ENCODE peak calls at places on chromosome 15, in four cellular contexts. G is HepG2, S is A549, B is H1. Q is an unnamed sample.

GRCh38 chr15:55734641-55735040 is 8.3 kb downstream of the PRTG start:
- DNase-seq in S (no peak), G (no peak), B (no peak), Q (no peak)

GRCh38 chr15:71044006-71044405 is 71.3 kb upstream of the THSD4 start:
- DNase-seq in G (no peak), S (no peak), B (no peak), Q (no peak)

GRCh38 chr15:45287400-45287799 is 35.4 kb downstream of the SLC28A2 start:
- DNase-seq in G (no peak), B (no peak), S (no peak), Q (no peak)

GRCh38 chr15:58432421-58432820 is 630 bp downstream of the LIPC start:
- DNase-seq in G (no peak), S (no peak), B (no peak), Q (no peak)

GRCh38 chr15:46293550-46293949 is 658.7 kb downstream of the SQOR start:
- DNase-seq in B (no peak), G (no peak), S (no peak), Q (no peak)

GRCh38 chr15:52579852-52580251 is 11.0 kb upstream of the ARPP19 start:
- DNase-seq in B (no peak), G (no peak), S (no peak), Q (no peak)

GRCh38 chr15:57150066-57150865 is 226.0 kb upstream of the CGNL1 start:
- DNase-seq in B (no peak), S (no peak), G (no peak), Q (no peak)

GRCh38 chr15:76994001-76994400 is 925 bp upstream of the PSTPIP1 start:
- DNase-seq in G (no peak), B (no peak), S (no peak), Q (no peak)

GRCh38 chr15:89599021-89599420 is 23.8 kb downstream of the TICRR start:
- DNase-seq in G (no peak), S (no peak), B (no peak), Q (no peak)

GRCh38 chr15:41022487-41023090 is 69.3 kb downstream of the CHAC1 start:
- DNase-seq in G (peak; percentile 28), B (no peak), S (peak; percentile 31), Q (peak; percentile 43)

GRCh38 chr15:96334017-96334704 is 3.7 kb downstream of the NR2F2 start:
- DNase-seq in G (no peak), B (no peak), S (no peak), Q (no peak)

GRCh38 chr15:83088876-83089275 is 18.6 kb upstream of the TM6SF1 start:
- DNase-seq in S (no peak), B (no peak), G (no peak), Q (no peak)

GRCh38 chr15:97037080-97037479 is 706.6 kb downstream of the NR2F2 start:
- DNase-seq in G (no peak), S (no peak), B (no peak), Q (no peak)

GRCh38 chr15:98484914-98485313 is 163.4 kb upstream of the IGF1R start:
- DNase-seq in B (no peak), G (no peak), S (no peak), Q (no peak)

GRCh38 chr15:29162411-29162810 is 107.2 kb downstream of the NSMCE3 start:
- DNase-seq in S (no peak), G (no peak), B (no peak), Q (no peak)

GRCh38 chr15:63948436-63948835 is 97.8 kb downstream of the DAPK2 start:
- DNase-seq in S (no peak), B (no peak), G (no peak), Q (no peak)

GRCh38 chr15:83379574-83379973 is 67.6 kb upstream of the SH3GL3 start:
- DNase-seq in G (no peak), S (peak; percentile 78), B (no peak), Q (no peak)

GRCh38 chr15:80070840-80071239 is 11.4 kb downstream of the ZFAND6 start:
- DNase-seq in G (peak; percentile 82), B (no peak), S (no peak), Q (no peak)

GRCh38 chr15:54789377-54789776 is 407.4 kb downstream of the RSL24D1 start:
- DNase-seq in S (no peak), B (no peak), G (no peak), Q (no peak)

GRCh38 chr15:77384086-77384485 is 35.8 kb downstream of the PEAK1 start:
- DNase-seq in B (no peak), G (no peak), S (no peak), Q (no peak)

GRCh38 chr15:65525622-65526021 is 4.6 kb upstream of the HACD3 start:
- DNase-seq in S (no peak), G (no peak), B (no peak), Q (no peak)

GRCh38 chr15:76996526-76997401 is 1.8 kb downstream of the PSTPIP1 start:
- DNase-seq in S (no peak), G (no peak), B (no peak), Q (no peak)

GRCh38 chr15:84842781-84843180 is 25.6 kb downstream of the ALPK3 start:
- DNase-seq in G (no peak), B (no peak), S (no peak), Q (no peak)

GRCh38 chr15:38424101-38424552 is 29.8 kb upstream of the FAM98B start:
- DNase-seq in B (no peak), S (no peak), G (no peak), Q (no peak)

GRCh38 chr15:68278345-68279217 is 1.0 kb downstream of the FEM1B start:
- DNase-seq in B (no peak), S (peak; percentile 56), G (peak; percentile 65), Q (no peak)

GRCh38 chr15:51348688-51349087 is 7.2 kb downstream of the GLDN start:
- DNase-seq in B (no peak), S (no peak), G (no peak), Q (no peak)

GRCh38 chr15:90219421-90220141 is 14.2 kb downstream of the CIB1 start:
- DNase-seq in G (no peak), B (no peak), S (peak; percentile 89), Q (peak; percentile 82)

DNA sequence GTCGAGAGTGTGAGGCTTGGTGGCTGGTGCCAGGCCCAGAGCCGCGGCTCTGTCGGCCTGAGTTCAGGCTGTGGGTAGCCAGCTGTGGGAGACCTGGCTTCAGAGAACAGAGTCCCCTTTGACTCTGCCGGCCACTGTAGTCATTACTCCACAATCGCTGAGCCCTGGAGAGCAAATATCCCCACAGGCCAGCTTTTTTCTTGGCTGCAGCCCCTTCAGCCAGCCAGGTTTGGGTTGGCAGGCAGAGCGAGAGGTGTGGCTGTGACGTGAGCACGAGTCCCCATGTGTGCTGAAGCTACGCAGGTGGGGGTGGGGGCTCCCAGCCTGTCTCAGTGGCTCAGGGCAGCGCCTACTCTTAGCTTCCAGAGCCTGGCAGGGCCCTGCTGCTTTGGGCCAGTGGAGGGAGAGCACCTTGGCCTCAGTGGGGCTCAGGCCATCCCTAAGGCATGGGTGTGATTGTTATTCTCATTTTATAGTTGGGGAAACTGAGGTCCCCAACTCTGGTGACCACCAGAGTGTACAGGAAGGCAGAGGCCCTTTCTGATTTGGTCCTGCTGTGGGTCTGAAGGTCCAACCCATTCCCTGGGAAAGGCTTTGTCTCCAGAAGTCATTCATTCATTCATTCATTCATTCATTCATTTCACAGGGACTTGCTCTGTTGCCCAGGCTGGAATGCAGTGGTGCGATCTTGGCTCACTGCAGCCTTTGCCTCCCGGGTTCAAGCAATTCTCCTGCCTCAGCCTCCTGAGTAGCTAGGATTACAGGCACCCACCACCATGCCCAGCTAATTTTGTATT is 45.7 kb upstream of the LCTL start:
- DNase-seq in B (no peak), S (no peak), G (peak; percentile 81), Q (no peak)
- TF ChIP-seq RNF2 in B (no peak), S (no peak), G (no peak), Q (no peak)

GRCh38 chr15:31392761-31393401 is 66.2 kb downstream of the KLF13 start:
- DNase-seq in G (no peak), B (no peak), S (no peak), Q (no peak)

GRCh38 chr15:31393441-31394091 is 66.9 kb downstream of the KLF13 start:
- DNase-seq in B (no peak), S (no peak), G (no peak), Q (no peak)

GRCh38 chr15:31390777-31391486 is 64.3 kb downstream of the KLF13 start:
- DNase-seq in B (no peak), S (no peak), G (no peak), Q (no peak)

GRCh38 chr15:31390029-31390428 is 63.4 kb downstream of the KLF13 start:
- DNase-seq in S (no peak), B (no peak), G (no peak), Q (no peak)

DNA sequence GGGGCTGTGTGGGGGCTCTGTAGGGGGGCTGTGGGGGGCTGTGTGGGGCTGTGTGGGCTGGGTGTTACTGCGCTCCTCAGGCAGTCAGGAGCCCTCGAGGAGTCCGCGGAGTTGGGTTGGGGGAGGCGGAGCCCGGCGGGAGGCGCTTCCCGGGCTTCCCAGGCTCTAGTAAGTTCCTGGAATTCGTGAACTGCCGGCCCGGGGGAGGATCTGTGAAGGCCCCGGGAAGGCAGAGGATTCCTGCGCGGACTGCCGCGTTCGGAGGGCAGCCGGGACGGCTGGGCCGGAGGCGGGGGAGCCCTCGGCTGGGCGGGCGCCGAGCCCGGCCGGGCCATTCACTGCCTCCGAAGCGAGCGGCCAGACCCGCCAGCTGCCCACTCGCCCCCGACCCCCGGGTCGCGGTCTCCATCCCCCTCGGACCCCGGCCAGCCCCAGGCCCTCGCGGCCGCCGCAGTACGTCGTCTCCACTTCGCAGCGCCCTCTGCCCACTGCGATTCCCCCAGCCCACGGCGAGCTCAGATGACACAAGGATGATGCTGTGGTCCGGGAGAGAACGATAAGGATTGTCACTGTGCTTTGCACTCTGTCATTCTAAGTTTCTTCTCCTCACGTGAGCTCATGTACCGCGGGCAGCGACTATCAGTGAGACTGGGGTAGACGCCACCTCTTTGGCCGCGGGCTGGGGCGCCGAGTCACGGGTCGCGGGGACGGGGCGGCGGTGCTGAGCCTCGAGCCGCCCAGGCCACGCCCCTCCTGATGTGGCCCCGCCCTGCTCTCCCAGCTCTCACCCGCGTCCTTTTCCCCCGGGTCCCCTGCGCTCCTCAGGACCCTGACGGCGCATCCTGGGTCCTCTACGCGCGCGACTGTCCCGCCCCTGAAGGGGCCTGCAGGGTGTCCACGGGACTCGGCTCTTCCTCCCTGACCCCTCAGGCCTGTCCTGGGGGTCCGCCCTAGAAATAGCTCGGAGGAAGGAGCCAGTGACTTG is 65.3 kb downstream of the KLF13 start:
- DNase-seq in S (peak; percentile 78), G (no peak), B (no peak), Q (peak; percentile 88)
- TF ChIP-seq RNF2 in S (peak; percentile 41), G (no peak), B (no peak), Q (no peak)

GRCh38 chr15:49627407-49627877 is 6.6 kb downstream of the DTWD1 start:
- DNase-seq in G (peak; percentile 30), B (no peak), S (peak; percentile 2), Q (no peak)
- TF ChIP-seq RNF2 in G (no peak), B (no peak), S (no peak), Q (no peak)

DNA sequence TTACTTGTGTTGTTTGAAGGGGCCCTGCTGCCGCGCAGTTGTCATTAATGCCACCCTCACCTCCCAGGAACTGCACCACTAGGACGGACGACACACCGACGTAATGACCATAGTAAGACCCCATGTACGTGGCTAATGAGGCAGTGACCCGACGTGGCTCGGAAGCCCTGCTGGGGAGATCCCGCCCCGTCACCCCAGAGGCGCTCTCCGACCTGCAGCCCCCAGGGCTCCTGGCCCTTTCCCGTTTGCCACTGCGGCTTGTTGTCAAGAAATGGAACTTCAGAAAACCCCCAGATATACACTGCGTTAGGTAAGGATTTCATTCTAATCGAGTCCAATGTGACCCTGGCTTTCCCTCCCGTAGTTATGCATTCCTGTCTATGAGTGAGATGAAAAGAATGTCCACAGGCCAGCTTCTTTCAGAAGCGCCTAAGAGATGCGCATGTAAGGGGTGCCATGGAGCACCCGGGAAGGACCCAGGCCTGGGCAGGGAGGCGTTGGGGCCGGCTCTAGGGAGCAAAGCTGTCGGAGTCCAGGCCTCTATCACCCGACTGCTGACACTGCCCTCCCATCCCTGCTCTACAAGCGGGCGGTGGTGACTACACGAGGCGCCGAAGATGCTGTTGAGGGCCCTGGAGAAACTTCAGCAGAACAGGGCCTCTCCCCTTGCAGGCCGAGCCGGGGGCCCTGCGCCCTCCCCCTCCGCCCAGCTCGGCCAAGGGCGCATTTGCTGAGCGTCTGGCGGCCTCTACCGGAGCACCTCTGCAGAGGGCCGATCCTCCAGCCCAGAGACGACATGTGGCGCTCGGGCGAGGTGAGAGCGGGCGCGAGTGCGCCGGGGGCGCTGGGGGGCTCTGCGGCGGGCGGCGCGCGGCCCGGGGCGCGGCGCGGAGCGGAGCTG is at the start of gene GABRA5:
- DNase-seq in B (no peak), G (no peak), S (peak; percentile 67), Q (no peak)
- TF ChIP-seq RNF2 in B (no peak), G (no peak), S (no peak), Q (no peak)